ENCODE peak calls at places on chromosomes 2 and 18, in four cellular contexts. F, V, L and A are unnamed samples.
A peak's percentile ranks its signal among the peaks of the same experiment; 100 is the strongest.

GRCh38 chr2:16774980-16775963 is 109.6 kb upstream of the CYRIA start:
- DNase-seq in F (peak; percentile 41), V (peak; percentile 60), L (no peak), A (no peak)

GRCh38 chr2:130870161-130870485 is 33.4 kb downstream of the ARHGEF4 start:
- DNase-seq in F (no peak), V (no peak), L (no peak), A (no peak)

GRCh38 chr2:170828533-170828916 is 11.8 kb downstream of the GAD1 start:
- DNase-seq in F (no peak), V (no peak), L (no peak), A (no peak)

GRCh38 chr2:3784731-3785130 is 81.4 kb downstream of the DCDC2C start:
- DNase-seq in F (no peak), V (no peak), L (no peak), A (no peak)

GRCh38 chr18:24773101-24773500 is 312.7 kb downstream of the HRH4 start:
- DNase-seq in F (no peak), V (no peak), L (no peak), A (no peak)

GRCh38 chr2:80589070-80589469 is 284.5 kb upstream of the LRRTM1 start:
- DNase-seq in F (no peak), V (no peak), L (no peak), A (no peak)

GRCh38 chr2:196798980-196799379 is 503 bp downstream of the GTF3C3 start:
- DNase-seq in F (peak; percentile 23), V (peak; percentile 12), L (no peak), A (no peak)

GRCh38 chr2:202311823-202312388 is 46.3 kb downstream of the NOP58 start:
- DNase-seq in F (no peak), V (no peak), L (no peak), A (no peak)

GRCh38 chr2:128786800-128787478 is 468.3 kb upstream of the HS6ST1 start:
- DNase-seq in F (no peak), V (no peak), L (no peak), A (no peak)

GRCh38 chr2:158191076-158191566 is 89.4 kb downstream of the UPP2 start:
- DNase-seq in F (peak; percentile 95), V (no peak), L (peak; percentile 48), A (no peak)

GRCh38 chr2:149645391-149645790 is 57.8 kb upstream of the MMADHC start:
- DNase-seq in F (no peak), V (no peak), L (no peak), A (no peak)

GRCh38 chr2:210225461-210225798 is 183 bp upstream of the ACADL start:
- DNase-seq in F (no peak), V (no peak), L (no peak), A (no peak)

GRCh38 chr2:70892750-70893149 is 43.0 kb upstream of the ATP6V1B1 start:
- DNase-seq in F (no peak), V (no peak), L (no peak), A (no peak)

GRCh38 chr2:126914811-126915500 is 16.3 kb downstream of the TEX51 start:
- DNase-seq in F (no peak), V (no peak), L (no peak), A (no peak)

GRCh38 chr2:85585781-85586105 is 1.5 kb downstream of the VAMP5 start:
- DNase-seq in F (no peak), V (no peak), L (no peak), A (no peak)

GRCh38 chr2:45888167-45888566 is 236.7 kb downstream of the PRKCE start:
- DNase-seq in F (no peak), V (no peak), L (no peak), A (no peak)

GRCh38 chr18:54960197-54960596 is 936 bp upstream of the CCDC68 start:
- DNase-seq in F (no peak), V (no peak), L (no peak), A (no peak)
- TF ChIP-seq PBX3 in F (no peak), V (no peak), L (no peak), A (no peak)

GRCh38 chr2:88227446-88227845 is 57.3 kb downstream of the THNSL2 start:
- DNase-seq in F (no peak), V (no peak), L (no peak), A (no peak)
- TF ChIP-seq PBX3 in F (no peak), V (no peak), L (no peak), A (no peak)

DNA sequence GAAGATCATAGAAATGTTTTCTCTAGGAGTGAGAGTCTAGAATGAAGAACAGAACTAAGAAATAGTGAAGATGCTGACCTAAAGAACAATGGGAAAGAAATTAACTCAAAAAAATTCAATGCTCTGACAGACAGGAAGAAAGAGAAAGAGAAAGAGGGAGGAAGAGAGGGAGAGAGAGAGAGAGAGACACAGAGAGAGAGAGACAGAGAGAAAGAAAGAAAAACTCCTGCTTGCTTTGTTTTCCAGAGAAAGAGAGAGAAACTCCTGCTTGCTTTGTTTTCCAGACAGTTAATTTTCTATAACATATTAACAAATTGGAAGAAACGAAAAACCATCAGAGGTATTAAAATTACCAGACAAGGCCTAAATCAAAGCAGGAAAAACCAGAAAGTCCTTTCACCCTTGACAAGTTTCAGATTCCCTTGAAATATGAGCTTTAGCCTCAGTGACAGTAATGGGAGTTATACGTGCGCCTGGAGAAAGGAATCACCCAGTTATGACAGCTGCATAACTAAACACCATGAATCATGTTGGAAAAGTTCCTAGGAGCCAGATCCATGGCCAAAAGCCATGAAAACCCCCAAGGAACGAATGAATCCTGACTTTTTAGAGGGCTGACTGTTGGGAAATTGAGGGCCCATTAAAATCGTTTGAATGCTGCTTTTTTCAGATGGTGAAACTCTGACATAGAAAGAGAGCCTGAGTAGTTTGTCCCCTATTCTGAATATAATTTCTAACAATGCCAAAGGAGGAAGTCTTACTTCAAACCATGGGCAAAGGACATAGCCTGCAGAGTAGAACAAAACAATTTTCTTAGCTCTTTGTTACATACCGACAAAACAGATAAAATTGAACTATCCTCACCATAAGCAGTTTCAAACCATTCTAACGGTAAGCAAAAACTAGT is 228.6 kb upstream of the CHST9 start:
- DNase-seq in F (no peak), V (no peak), L (no peak), A (no peak)
- TF ChIP-seq PBX3 in F (no peak), V (peak; percentile 95), L (no peak), A (no peak)

GRCh38 chr2:151326532-151326931 is 30.9 kb upstream of the TNFAIP6 start:
- DNase-seq in F (no peak), V (no peak), L (no peak), A (no peak)

GRCh38 chr2:151329998-151330397 is 27.4 kb upstream of the TNFAIP6 start:
- DNase-seq in F (no peak), V (no peak), L (no peak), A (no peak)

DNA sequence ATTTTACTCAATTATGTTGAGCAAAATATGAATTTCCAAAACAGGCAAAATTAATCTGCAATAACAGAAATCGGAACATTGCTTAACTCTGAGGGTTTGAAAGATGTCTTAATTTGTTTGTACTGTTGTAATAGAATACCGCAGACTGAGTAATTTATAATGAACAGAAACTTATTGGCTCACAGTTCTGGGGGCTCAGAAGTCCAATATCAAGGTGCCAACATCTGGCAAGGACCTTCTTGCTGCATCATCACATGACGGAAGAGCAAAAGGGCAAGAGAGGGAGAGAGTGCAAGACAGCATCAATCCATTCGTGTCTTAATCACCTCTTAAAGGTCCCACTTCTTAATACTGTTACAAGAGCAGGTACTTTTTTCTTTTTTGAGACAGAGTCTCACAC is 31.7 kb upstream of the TNFAIP6 start:
- DNase-seq in F (no peak), V (no peak), L (no peak), A (no peak)
- TF ChIP-seq PBX3 in F (no peak), V (no peak), L (no peak), A (no peak)